ENCODE peak calls at places on chromosomes 11 and 22, in five cellular contexts. E, L, K, N and Z are unnamed samples. For H3K4me1, the result is how much of the 10 kb centered on the place peaks cover.

GRCh38 chr11:112320668-112321067 is 60.0 kb upstream of the PLET1 start:
- DNase-seq in E (peak), L (no peak), K (peak), N (no peak), Z (peak)

GRCh38 chr22:18136563-18137320 is 13.2 kb upstream of the USP18 start:
- DNase-seq in E (no peak), L (no peak), K (no peak), N (no peak), Z (no peak)

GRCh38 chr11:31442086-31442485 is 67.3 kb downstream of the IMMP1L start:
- DNase-seq in E (no peak), L (no peak), K (no peak), N (no peak), Z (no peak)

GRCh38 chr22:46390652-46391301 is 55.3 kb downstream of the TRMU start:
- DNase-seq in E (peak), L (no peak), K (peak), N (no peak), Z (no peak)

GRCh38 chr11:96097844-96098421 is 174.0 kb upstream of the MTMR2 start:
- DNase-seq in E (peak), L (no peak), K (no peak), N (no peak), Z (no peak)

GRCh38 chr22:33303109-33303508 is 244.9 kb upstream of the SYN3 start:
- DNase-seq in E (no peak), L (no peak), K (no peak), N (no peak), Z (no peak)

GRCh38 chr11:9150501-9150900 is 59.1 kb upstream of the SCUBE2 start:
- DNase-seq in E (no peak), L (no peak), K (no peak), N (no peak), Z (no peak)

GRCh38 chr22:33073989-33074391 is 15.8 kb upstream of the SYN3 start:
- DNase-seq in E (no peak), L (no peak), K (no peak), N (no peak), Z (no peak)

GRCh38 chr22:28123989-28124766 is 205.1 kb upstream of the PITPNB start:
- DNase-seq in E (no peak), L (no peak), K (no peak), N (no peak), Z (no peak)

GRCh38 chr22:49014227-49015201 is 813.2 kb downstream of the BRD1 start:
- DNase-seq in E (no peak), L (peak), K (peak), N (no peak), Z (peak)

GRCh38 chr22:45310331-45311032 is 748 bp downstream of the FAM118A start:
- DNase-seq in E (no peak), L (no peak), K (no peak), N (no peak), Z (peak)

GRCh38 chr11:64268687-64269379 is 15.6 kb downstream of the BAD start:
- DNase-seq in E (peak), L (no peak), K (peak), N (no peak), Z (peak)

GRCh38 chr11:34476853-34477252 is 36.7 kb downstream of the ELF5 start:
- DNase-seq in E (no peak), L (no peak), K (no peak), N (no peak), Z (no peak)

GRCh38 chr11:23359297-23359696 is 499.0 kb upstream of the CCDC179 start:
- DNase-seq in E (peak), L (no peak), K (no peak), N (no peak), Z (no peak)

GRCh38 chr22:50292643-50293440 is 14.6 kb downstream of the PLXNB2 start:
- DNase-seq in E (no peak), L (no peak), K (no peak), N (no peak), Z (peak)

GRCh38 chr11:8261921-8262551 is 1.6 kb downstream of the LMO1 start:
- DNase-seq in E (no peak), L (no peak), K (no peak), N (no peak), Z (no peak)

GRCh38 chr11:7576671-7577225 is 62.9 kb downstream of the PPFIBP2 start:
- DNase-seq in E (no peak), L (no peak), K (no peak), N (no peak), Z (no peak)

GRCh38 chr22:34866501-34867171 is 199.3 kb upstream of the ISX start:
- DNase-seq in E (no peak), L (peak), K (no peak), N (no peak), Z (no peak)

GRCh38 chr11:77569046-77569445 is 20.7 kb upstream of the AQP11 start:
- DNase-seq in E (no peak), L (no peak), K (no peak), N (no peak), Z (no peak)

GRCh38 chr11:16191852-16192240 is 164.5 kb downstream of the SOX6 start:
- DNase-seq in E (no peak), L (no peak), K (no peak), N (no peak), Z (no peak)

GRCh38 chr22:23376256-23376655 is 195.9 kb downstream of the BCR start:
- DNase-seq in E (peak), L (no peak), K (no peak), N (peak), Z (no peak)

GRCh38 chr11:133501643-133502535 is 30.4 kb downstream of the OPCML start:
- DNase-seq in E (no peak), L (peak), K (no peak), N (no peak), Z (peak)

GRCh38 chr11:94129505-94130335 is 1.1 kb downstream of the PANX1 start:
- DNase-seq in E (peak), L (peak), K (no peak), N (no peak), Z (peak)

GRCh38 chr11:126888126-126888712 is 112.4 kb downstream of the KIRREL3 start:
- DNase-seq in E (no peak), L (no peak), K (no peak), N (no peak), Z (no peak)

GRCh38 chr22:23781533-23781932 is 5.2 kb upstream of the SMARCB1 start:
- DNase-seq in E (no peak), L (no peak), K (no peak), N (no peak), Z (no peak)

GRCh38 chr11:57214087-57214395 is 23.0 kb downstream of the APLNR start:
- DNase-seq in E (no peak), L (no peak), K (no peak), N (no peak), Z (no peak)

GRCh38 chr11:115488945-115489344 is 15.3 kb downstream of the CADM1 start:
- DNase-seq in E (no peak), L (no peak), K (no peak), N (no peak), Z (no peak)

GRCh38 chr11:28231475-28231874 is 123.3 kb downstream of the METTL15 start:
- DNase-seq in E (no peak), L (no peak), K (no peak), N (no peak), Z (no peak)

GRCh38 chr11:64900263-64900678 is 16.7 kb downstream of the ATG2A start:
- DNase-seq in E (no peak), L (no peak), K (no peak), N (no peak), Z (no peak)

GRCh38 chr11:34798985-34799384 is 117.2 kb downstream of the APIP start:
- DNase-seq in E (no peak), L (no peak), K (no peak), N (no peak), Z (no peak)

GRCh38 chr11:58829736-58830135 is 14.8 kb downstream of the GLYATL2 start:
- DNase-seq in E (no peak), L (no peak), K (no peak), N (no peak), Z (no peak)

GRCh38 chr11:17877886-17878285 is 135.0 kb downstream of the SERGEF start:
- DNase-seq in E (no peak), L (peak), K (no peak), N (peak), Z (no peak)

GRCh38 chr11:113134605-113135004 is 173.4 kb downstream of the NCAM1 start:
- DNase-seq in E (no peak), L (no peak), K (no peak), N (no peak), Z (no peak)

DNA sequence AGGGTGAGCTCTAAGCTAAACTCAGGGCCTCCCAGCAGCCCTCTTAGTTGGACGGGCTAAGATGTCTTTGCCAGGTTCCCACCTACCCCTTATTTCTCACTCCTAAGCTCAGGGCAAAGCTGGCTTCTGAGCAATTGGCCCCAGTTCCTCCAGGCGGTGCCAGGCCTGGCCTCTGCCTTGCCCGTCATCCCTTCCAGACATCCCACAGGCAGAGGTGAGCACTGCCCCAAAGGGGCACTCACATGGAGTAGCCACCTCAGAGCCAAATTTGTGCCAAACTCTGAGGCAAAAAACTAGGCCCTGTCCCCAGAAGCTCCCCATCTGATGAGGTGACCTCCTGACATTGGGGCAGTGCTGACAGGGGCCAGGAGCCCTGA is 9.7 kb downstream of the RHOD start:
- DNase-seq in E (no peak), L (no peak), K (no peak), N (no peak), Z (no peak)
- TF ChIP-seq CTCF in E (no peak), L (no peak), K (no peak), N (no peak), Z (no peak)

DNA sequence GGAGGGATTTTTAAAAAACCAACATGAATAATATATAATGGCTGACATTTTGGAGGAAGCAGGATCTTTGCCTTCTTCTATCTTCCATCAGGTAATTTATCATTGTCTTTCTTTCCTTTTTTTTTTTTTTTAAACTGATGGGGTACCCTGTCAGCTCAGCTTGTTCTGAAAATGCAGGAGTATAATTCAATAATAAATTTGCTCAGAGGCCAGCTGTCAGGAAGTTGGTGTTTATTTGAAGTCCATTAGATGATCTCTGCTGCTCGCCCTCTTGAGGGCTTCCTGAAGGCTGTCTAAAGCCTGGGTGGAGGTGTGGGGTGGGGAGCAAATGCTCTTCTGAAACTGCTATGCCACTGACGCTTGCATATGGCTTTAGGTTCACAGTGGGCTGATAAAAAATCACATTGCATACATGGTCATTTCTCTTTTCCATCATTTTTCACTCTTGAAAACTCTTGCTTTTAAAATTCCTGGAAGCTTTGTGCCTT is 174.6 kb upstream of the NARS2 start:
- DNase-seq in E (no peak), L (no peak), K (no peak), N (no peak), Z (no peak)
- H3K4me1 ChIP-seq in E (under half), L (under half), K (under half), N (under half), Z (under half)

DNA sequence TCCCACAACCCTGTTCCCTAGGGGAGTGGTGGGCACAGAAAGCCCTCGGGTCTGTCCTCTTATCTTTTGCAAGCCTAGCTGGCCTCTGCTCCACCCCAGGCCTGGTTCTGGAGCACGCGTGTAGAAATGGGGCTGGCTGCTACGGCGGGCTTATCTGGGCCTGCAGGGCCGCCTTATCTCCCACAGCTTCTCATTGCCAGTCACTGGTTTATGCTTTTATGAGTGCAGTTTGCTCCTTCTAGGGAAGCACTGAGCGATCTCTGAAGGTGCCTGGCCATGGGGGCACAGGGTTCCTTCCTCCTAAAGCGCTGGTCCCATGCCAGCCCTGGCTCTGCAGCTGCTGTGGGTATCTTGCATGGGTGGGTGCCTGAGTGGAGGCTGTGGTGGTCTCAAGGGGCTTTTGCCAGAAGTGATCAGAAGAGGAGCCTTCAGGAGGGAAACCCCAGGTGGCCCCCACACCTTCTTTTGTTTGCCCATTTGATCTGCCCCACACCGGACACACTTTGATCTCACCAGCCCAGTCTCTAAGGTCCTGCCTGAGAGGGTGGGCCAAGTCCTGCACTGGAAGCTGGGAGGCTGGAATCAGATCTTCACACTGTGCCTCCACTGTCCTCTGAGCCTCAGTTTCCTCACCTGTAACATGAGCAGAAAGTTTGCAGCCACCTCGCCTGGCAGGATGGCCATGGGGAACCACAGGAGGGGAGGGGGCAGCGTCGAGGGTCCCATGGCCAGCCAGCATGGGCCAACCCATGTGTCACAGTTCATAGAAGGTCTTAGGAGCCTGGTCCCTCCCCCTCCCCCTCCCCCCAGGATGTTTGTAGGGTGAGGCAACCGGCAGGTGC is 86.6 kb upstream of the FGF3 start:
- DNase-seq in E (peak), L (no peak), K (no peak), N (no peak), Z (no peak)
- TF ChIP-seq EP300 in E (no peak), L (no peak), K (no peak), N (no peak), Z (no peak)

DNA sequence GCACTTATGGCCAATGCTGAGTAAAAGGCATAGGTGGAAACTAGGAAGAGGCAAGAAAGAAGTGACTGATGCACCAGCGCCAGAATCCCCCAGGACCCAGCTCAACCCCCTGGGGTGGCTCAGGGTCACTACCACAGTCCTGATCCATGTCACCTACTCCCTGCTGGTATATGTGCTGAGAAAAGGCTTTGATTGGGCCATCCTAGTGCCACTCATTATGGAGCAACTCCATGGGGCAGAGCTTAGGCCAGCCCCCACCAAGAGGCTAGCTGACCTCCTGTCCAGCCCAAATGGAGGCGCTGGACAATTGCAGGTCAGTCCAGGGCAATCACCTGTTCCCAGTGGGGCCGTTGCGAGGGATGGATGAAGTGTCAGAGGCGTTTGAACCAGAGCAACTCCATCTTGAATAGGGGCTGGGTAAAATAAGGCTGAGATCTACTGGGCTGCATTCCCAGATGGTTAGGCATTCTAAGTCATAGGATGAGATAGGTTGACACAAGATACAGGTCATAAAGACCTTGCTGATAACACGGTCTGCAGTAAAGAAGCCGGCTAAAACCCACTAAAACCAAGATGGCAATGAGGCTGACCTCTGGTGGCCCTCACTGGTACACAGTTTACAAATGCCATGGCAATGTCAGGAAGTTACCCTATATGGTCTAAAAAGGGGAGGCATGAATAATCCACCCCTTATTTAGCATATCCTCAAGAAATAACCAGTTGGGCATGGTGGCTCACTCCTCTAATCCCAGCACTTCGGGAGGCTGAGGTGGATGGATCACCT is 20.6 kb upstream of the DAGLA start:
- DNase-seq in E (no peak), L (no peak), K (no peak), N (no peak), Z (no peak)
- TF ChIP-seq CTCF in E (no peak), L (no peak), K (no peak), N (no peak), Z (no peak)

GRCh38 chr11:3108183-3108721 is 51.0 kb upstream of the CARS1 start:
- DNase-seq in E (peak), L (no peak), K (peak), N (no peak), Z (peak)
- H3K4me1 ChIP-seq in E (under half), L (under half), K (under half), N (under half), Z (under half)

GRCh38 chr11:81700061-81700460 is 1033.6 kb downstream of the FAM181B start:
- DNase-seq in E (no peak), L (no peak), K (no peak), N (no peak), Z (no peak)
- TF ChIP-seq EP300 in E (no peak), L (no peak), K (no peak), N (no peak), Z (no peak)

GRCh38 chr11:43419460-43419859 is 60.7 kb downstream of the TTC17 start:
- DNase-seq in E (peak), L (no peak), K (no peak), N (no peak), Z (no peak)
- TF ChIP-seq CTCF in E (peak), L (peak), K (peak), N (peak), Z (peak)